ENCODE peak calls at places on chromosome 6, in four cellular contexts. Y is AG10803, W is stomach, U is colonic mucosa. V is an unnamed sample.
A peak's percentile ranks its signal among the peaks of the same experiment; 100 is the strongest.

GRCh38 chr6:19662911-19663310 is 174.3 kb upstream of the ID4 start:
- DNase-seq in Y (no peak), U (no peak), W (no peak), V (no peak)

GRCh38 chr6:141562181-141562800 is 570.4 kb upstream of the GJE1 start:
- DNase-seq in U (peak; percentile 20), Y (peak; percentile 14), W (no peak), V (no peak)

GRCh38 chr6:113873043-113873667 is 16.0 kb downstream of the MARCKS start:
- DNase-seq in Y (no peak), U (peak; percentile 84), W (peak; percentile 76), V (no peak)

GRCh38 chr6:158069800-158070195 is 88.1 kb downstream of the SYNJ2 start:
- DNase-seq in W (no peak), U (no peak), Y (peak; percentile 70), V (no peak)

GRCh38 chr6:166501246-166501645 is 85.2 kb downstream of the RAMACL start:
- DNase-seq in Y (no peak), U (no peak), W (no peak), V (no peak)

GRCh38 chr6:167141667-167142432 is 15.9 kb downstream of the GPR31 start:
- DNase-seq in W (peak; percentile 65), Y (no peak), U (peak; percentile 55), V (no peak)

GRCh38 chr6:113654396-113654795 is 202.7 kb upstream of the MARCKS start:
- DNase-seq in W (peak; percentile 84), Y (peak; percentile 82), U (no peak), V (peak; percentile 90)

GRCh38 chr6:24927985-24928735 is 7.6 kb downstream of the RIPOR2 start:
- DNase-seq in U (no peak), W (no peak), Y (no peak), V (no peak)

GRCh38 chr6:37491161-37491829 is 8.4 kb downstream of the CCDC167 start:
- DNase-seq in U (no peak), W (peak; percentile 43), Y (no peak), V (no peak)

GRCh38 chr6:11784341-11784740 is 5.7 kb upstream of the ADTRP start:
- DNase-seq in U (no peak), Y (no peak), W (no peak), V (no peak)

GRCh38 chr6:11785449-11785951 is 6.9 kb upstream of the ADTRP start:
- DNase-seq in W (no peak), U (no peak), Y (no peak), V (no peak)

GRCh38 chr6:11782524-11782923 is 3.9 kb upstream of the ADTRP start:
- DNase-seq in W (no peak), U (no peak), Y (no peak), V (no peak)

GRCh38 chr6:11785953-11786579 is 7.5 kb upstream of the ADTRP start:
- DNase-seq in U (peak; percentile 77), W (no peak), Y (no peak), V (no peak)

DNA sequence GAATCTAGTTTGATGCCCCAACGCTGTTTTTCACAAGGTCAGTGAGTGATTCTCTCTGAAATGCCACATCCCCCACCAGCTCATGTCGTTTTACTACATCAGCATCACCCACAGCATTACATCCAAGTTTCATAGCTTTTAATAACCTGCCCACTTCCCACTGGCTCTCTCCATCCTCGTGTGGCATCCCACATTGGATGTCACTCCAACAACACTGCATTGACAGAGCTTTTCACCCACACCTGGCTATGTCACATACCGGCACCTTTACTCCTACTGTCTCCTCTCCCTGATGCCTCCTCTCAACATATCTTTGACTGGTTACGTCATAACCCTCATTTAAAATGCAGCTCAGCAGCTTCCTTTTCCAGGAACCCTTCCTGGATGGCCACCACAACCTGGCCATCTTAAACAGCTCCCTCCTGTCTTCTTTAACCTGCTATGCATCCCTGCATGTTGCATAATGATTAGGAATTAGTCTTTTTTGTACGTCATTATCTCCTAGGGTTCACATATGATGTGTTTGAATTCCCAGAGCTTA is 5.0 kb upstream of the ADTRP start:
- DNase-seq in Y (no peak), U (no peak), W (no peak), V (no peak)
- TF ChIP-seq CTCF in Y (no peak), U (no peak), W (no peak), V (no peak)

GRCh38 chr6:67694127-67694526 is 941.0 kb upstream of the ADGRB3 start:
- DNase-seq in W (no peak), U (no peak), Y (no peak), V (no peak)
- TF ChIP-seq CTCF in W (no peak), U (no peak), Y (no peak), V (peak; percentile 13)

GRCh38 chr6:88238065-88238464 is 71.9 kb upstream of the CNR1 start:
- DNase-seq in W (no peak), U (peak; percentile 20), Y (peak; percentile 4), V (no peak)
- TF ChIP-seq CTCF in W (no peak), U (peak; percentile 29), Y (no peak), V (no peak)

GRCh38 chr6:126050795-126051194 is 64.5 kb downstream of the TRMT11 start:
- DNase-seq in W (no peak), Y (no peak), U (no peak), V (no peak)
- TF ChIP-seq CTCF in W (no peak), Y (no peak), U (no peak), V (no peak)

GRCh38 chr6:55065020-55065419 is 109.3 kb upstream of the HCRTR2 start:
- DNase-seq in Y (no peak), W (no peak), U (no peak), V (no peak)
- TF ChIP-seq CTCF in Y (no peak), W (no peak), U (no peak), V (no peak)

DNA sequence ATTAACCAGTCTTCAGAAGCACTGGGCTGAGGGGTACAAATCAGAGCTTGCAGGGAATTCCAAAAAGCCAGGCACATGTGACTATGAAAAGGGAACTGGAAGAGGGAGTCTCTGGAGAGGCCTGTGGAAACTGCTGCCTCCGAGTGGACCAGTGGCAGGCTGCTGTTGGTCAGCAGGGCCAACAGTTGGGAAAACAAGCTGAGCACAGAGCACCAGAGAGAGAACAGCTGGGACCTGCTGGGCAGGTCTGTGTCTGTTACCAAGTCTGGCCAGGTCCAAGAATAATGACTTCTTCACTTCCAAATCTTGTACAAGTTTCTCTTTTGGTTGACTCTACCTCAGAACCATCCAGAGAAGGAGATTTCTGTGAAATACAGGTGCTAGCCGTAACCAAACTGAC is 81.4 kb downstream of the LIN28B start:
- DNase-seq in U (no peak), Y (no peak), W (no peak), V (no peak)
- TF ChIP-seq CTCF in U (no peak), Y (no peak), W (no peak), V (no peak)

DNA sequence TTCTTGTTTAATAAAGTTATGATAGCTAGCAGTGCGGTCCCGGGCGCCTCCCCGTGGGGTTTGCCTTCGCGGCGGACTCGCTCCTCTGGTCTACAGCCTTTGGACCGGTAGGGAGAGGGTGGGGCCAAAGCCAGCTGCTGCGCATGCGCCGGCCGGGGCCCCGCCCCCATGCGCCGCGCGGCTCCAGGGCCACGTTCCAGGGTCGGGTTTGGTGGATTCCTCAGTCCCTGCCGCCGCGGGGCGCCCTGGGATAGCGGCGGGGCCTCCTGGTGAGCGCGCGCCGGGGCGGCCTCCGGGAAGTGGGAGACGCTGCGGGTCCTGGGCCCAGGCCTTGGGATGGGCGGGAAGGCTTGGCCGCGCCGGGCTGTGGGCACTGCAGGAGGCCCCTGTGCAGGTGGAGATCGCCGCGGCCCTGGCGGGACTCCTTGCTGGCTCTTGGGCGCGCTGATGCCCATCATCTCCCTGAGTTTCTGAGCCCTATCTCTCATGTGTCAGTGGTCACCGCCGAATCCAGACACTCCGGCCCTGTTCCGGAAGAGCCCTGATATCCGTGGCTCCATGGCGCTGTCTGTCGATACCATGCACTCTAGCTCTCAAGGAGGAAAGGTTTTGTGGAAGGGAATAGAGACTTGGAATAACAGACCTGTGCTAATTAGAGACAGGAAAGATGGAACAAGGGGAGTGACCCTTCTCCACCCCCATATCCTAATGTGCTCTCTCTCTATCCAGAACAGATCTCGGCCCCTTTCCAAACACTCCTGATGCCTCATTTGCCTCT is at the start of gene VARS2:
- DNase-seq in Y (peak; percentile 88), W (peak; percentile 94), U (peak; percentile 94), V (peak; percentile 96)
- TF ChIP-seq CTCF in Y (peak; percentile 30), W (no peak), U (no peak), V (peak; percentile 52)

V was measured in osteocyte.